ENCODE peak calls at places on chromosomes 3 and 15, in five cellular contexts. Y, V, S, Q and H are unnamed samples.

GRCh38 chr3:130480736-130481135 is 36.2 kb upstream of the COL6A6 start:
- DNase-seq in Y (peak), V (no peak), S (no peak), Q (peak), H (peak)

GRCh38 chr15:56929389-56929788 is 10.9 kb downstream of the TCF12 start:
- DNase-seq in Y (no peak), V (no peak), S (no peak), Q (peak), H (no peak)

GRCh38 chr15:58383876-58384275 is 47.9 kb upstream of the LIPC start:
- DNase-seq in Y (peak), V (no peak), S (no peak), Q (no peak), H (no peak)

GRCh38 chr15:93523490-93523889 is 434.5 kb upstream of the RGMA start:
- DNase-seq in Y (no peak), V (no peak), S (no peak), Q (no peak), H (no peak)

GRCh38 chr3:121995190-121996137 is 26.6 kb downstream of the ILDR1 start:
- DNase-seq in Y (peak), V (peak), S (peak), Q (peak), H (peak)

GRCh38 chr15:37095993-37096877 is 4.1 kb downstream of the MEIS2 start:
- DNase-seq in Y (no peak), V (no peak), S (no peak), Q (no peak), H (no peak)

GRCh38 chr15:62607643-62608042 is 434.9 kb upstream of the TPM1 start:
- DNase-seq in Y (no peak), V (no peak), S (no peak), Q (peak), H (no peak)

GRCh38 chr15:48996276-48996675 is 32.6 kb upstream of the SHC4 start:
- DNase-seq in Y (no peak), V (no peak), S (no peak), Q (peak), H (no peak)

GRCh38 chr15:93881310-93881709 is 350.1 kb upstream of the MCTP2 start:
- DNase-seq in Y (no peak), V (no peak), S (no peak), Q (no peak), H (no peak)

GRCh38 chr3:40753956-40754355 is 229.2 kb downstream of the ZNF621 start:
- DNase-seq in Y (no peak), V (no peak), S (no peak), Q (no peak), H (no peak)

GRCh38 chr15:77905301-77905920 is 172.1 kb downstream of the TBC1D2B start:
- DNase-seq in Y (no peak), V (no peak), S (no peak), Q (no peak), H (no peak)

GRCh38 chr3:156455839-156456238 is 99.1 kb downstream of the SSR3 start:
- DNase-seq in Y (peak), V (no peak), S (no peak), Q (no peak), H (peak)

GRCh38 chr3:25831578-25831977 is 41.7 kb downstream of the OXSM start:
- DNase-seq in Y (no peak), V (peak), S (no peak), Q (peak), H (peak)

GRCh38 chr3:8709801-8710524 is 23.6 kb upstream of the CAV3 start:
- DNase-seq in Y (no peak), V (no peak), S (no peak), Q (no peak), H (no peak)

GRCh38 chr15:69300129-69300588 is 1.4 kb downstream of the PAQR5 start:
- DNase-seq in Y (no peak), V (no peak), S (no peak), Q (no peak), H (no peak)

GRCh38 chr15:86327230-86327865 is 247.7 kb downstream of the AGBL1 start:
- DNase-seq in Y (no peak), V (no peak), S (no peak), Q (no peak), H (no peak)

GRCh38 chr3:33042668-33043067 is 54.3 kb downstream of the GLB1 start:
- DNase-seq in Y (no peak), V (no peak), S (no peak), Q (no peak), H (no peak)

GRCh38 chr3:10116138-10116460 is 624 bp downstream of the BRK1 start:
- DNase-seq in Y (no peak), V (no peak), S (no peak), Q (peak), H (no peak)

GRCh38 chr15:82681371-82681770 is 28.3 kb downstream of the AP3B2 start:
- DNase-seq in Y (no peak), V (no peak), S (no peak), Q (no peak), H (no peak)

GRCh38 chr3:43581343-43581742 is 40.5 kb downstream of the ANO10 start:
- DNase-seq in Y (no peak), V (no peak), S (peak), Q (no peak), H (no peak)

GRCh38 chr15:48650931-48651330 is 5.4 kb upstream of the FBN1 start:
- DNase-seq in Y (no peak), V (no peak), S (no peak), Q (no peak), H (no peak)

GRCh38 chr3:16243706-16244490 is 20.8 kb downstream of the DPH3 start:
- DNase-seq in Y (no peak), V (no peak), S (no peak), Q (peak), H (no peak)

GRCh38 chr3:170772135-170772534 is 97.9 kb downstream of the RPL22L1 start:
- DNase-seq in Y (no peak), V (no peak), S (no peak), Q (no peak), H (no peak)

GRCh38 chr3:1135194-1135593 is 42.4 kb downstream of the CNTN6 start:
- DNase-seq in Y (no peak), V (no peak), S (no peak), Q (no peak), H (no peak)

GRCh38 chr15:68157074-68157473 is 48.1 kb downstream of the CALML4 start:
- DNase-seq in Y (no peak), V (no peak), S (no peak), Q (no peak), H (no peak)

GRCh38 chr3:5205165-5205941 is 17.8 kb downstream of the EDEM1 start:
- DNase-seq in Y (no peak), V (no peak), S (no peak), Q (no peak), H (peak)

GRCh38 chr3:10495003-10495402 is 10.4 kb downstream of the ATP2B2 start:
- DNase-seq in Y (no peak), V (no peak), S (no peak), Q (peak), H (no peak)

GRCh38 chr3:144482876-144483275 is 511.3 kb downstream of the DIPK2A start:
- DNase-seq in Y (no peak), V (no peak), S (no peak), Q (no peak), H (peak)

GRCh38 chr3:132641837-132642538 is 17.6 kb downstream of the ACAD11 start:
- DNase-seq in Y (peak), V (peak), S (no peak), Q (peak), H (peak)

GRCh38 chr3:136973352-136973751 is 15.6 kb downstream of the IL20RB start:
- DNase-seq in Y (no peak), V (no peak), S (no peak), Q (no peak), H (no peak)

GRCh38 chr3:128492353-128493220 is at the start of gene GATA2:
- DNase-seq in Y (no peak), V (peak), S (no peak), Q (no peak), H (no peak)

GRCh38 chr15:66405605-66406004 is 18.9 kb downstream of the MAP2K1 start:
- DNase-seq in Y (peak), V (no peak), S (no peak), Q (no peak), H (no peak)

GRCh38 chr15:90344632-90345031 is 7.5 kb upstream of the ZNF774 start:
- DNase-seq in Y (no peak), V (no peak), S (no peak), Q (no peak), H (no peak)

GRCh38 chr3:59753805-59754204 is 704.0 kb upstream of the CFAP20DC start:
- DNase-seq in Y (no peak), V (no peak), S (no peak), Q (no peak), H (no peak)
- H3K4me3 ChIP-seq in Y (no peak), V (no peak), S (no peak), Q (no peak), H (no peak)

GRCh38 chr3:172043766-172044165 is 4.4 kb downstream of the FNDC3B start:
- DNase-seq in Y (no peak), V (no peak), S (no peak), Q (no peak), H (no peak)

GRCh38 chr3:172047567-172048115 is 8.3 kb downstream of the FNDC3B start:
- DNase-seq in Y (no peak), V (no peak), S (no peak), Q (no peak), H (no peak)

GRCh38 chr3:172046268-172046915 is 7.0 kb downstream of the FNDC3B start:
- DNase-seq in Y (no peak), V (no peak), S (no peak), Q (no peak), H (no peak)

GRCh38 chr3:172043233-172043632 is 3.9 kb downstream of the FNDC3B start:
- DNase-seq in Y (no peak), V (no peak), S (no peak), Q (no peak), H (no peak)

DNA sequence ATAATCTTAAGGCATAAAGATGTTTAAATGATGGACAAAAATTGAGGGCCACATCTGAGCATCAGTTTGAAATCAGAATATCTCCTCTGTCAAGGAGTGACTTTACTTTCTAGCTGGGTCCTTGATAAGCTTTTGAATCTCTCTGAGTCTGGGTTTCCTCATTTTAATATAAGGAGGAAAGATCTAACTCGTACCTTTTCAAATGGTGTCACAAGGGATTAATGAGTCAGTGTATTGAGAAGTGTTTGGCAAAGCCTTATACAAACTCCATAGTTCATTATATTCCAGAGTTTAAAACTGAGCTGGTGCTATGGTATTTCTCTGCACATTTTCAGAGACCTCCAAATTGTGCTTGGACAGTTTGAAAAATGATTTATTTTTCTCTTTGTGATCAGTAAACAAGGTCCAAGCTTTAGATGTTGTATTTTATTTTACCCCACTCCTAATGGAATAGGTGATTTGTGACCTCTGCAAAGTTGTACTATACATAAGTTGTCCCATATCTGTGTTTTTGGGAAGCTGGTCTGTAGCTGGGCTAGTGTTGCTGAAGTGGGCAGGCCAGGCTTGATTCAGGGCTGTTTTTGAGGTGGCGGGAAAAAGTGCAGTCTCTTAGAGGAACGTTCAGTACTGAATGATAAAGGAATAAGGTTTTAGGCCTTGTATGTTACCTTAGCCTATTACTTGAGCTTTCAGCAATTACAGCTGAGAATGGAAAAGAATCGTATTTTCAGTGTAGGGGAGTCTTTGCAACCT is 5.6 kb downstream of the FNDC3B start:
- DNase-seq in Y (no peak), V (no peak), S (no peak), Q (no peak), H (no peak)
- H3K4me3 ChIP-seq in Y (no peak), V (no peak), S (no peak), Q (no peak), H (no peak)

GRCh38 chr3:71662553-71662952 is 62.6 kb downstream of the EIF4E3 start:
- DNase-seq in Y (peak), V (no peak), S (no peak), Q (no peak), H (no peak)

GRCh38 chr3:71662056-71662455 is 63.1 kb downstream of the EIF4E3 start:
- DNase-seq in Y (no peak), V (no peak), S (no peak), Q (no peak), H (no peak)

GRCh38 chr3:71659758-71660666 is 65.2 kb downstream of the EIF4E3 start:
- DNase-seq in Y (peak), V (peak), S (no peak), Q (peak), H (no peak)

GRCh38 chr3:71652786-71653419 is 69.4 kb upstream of the FOXP1 start:
- DNase-seq in Y (peak), V (peak), S (peak), Q (peak), H (peak)

DNA sequence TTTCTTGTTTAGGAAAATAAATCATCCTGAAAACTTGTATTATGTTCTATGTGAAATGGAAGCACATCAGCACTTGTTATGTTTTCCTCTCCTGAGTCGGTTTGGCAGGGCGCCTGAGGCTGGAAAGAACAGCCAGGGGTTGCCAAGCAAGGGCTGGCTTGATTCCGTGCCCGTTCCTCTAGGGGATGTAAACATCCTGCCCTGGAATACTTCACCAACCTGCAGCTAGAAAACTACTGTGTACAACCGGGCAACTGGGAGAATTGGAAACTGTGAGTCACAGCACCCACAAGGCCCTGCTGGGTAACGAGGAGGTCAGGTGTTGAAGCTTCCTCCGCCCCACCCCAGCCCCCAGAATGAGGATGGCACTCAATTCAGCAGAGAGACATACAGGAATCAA is 67.1 kb downstream of the EIF4E3 start:
- DNase-seq in Y (no peak), V (no peak), S (no peak), Q (peak), H (no peak)
- H3K4me3 ChIP-seq in Y (no peak), V (no peak), S (no peak), Q (no peak), H (no peak)

DNA sequence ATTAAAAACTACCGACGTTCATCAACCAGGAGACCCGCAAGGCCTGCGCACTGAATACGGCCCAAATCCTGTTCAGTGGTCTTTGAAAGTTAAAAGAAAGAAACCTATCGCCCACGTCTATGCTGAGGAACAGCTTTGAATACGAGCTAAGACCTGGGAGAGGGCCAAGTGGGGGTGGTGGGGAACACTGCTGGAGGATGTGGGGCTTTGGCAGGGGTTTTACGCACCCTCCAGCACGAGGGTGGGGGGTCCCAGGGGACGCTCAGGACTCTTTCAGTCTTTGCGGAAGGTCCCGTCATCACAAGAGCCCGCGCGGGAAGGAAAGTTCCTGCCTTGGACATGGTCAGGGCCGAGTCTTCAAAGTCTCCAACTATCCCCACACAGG is 11.3 kb downstream of the SHOX2 start:
- DNase-seq in Y (no peak), V (no peak), S (no peak), Q (no peak), H (peak)
- H3K4me3 ChIP-seq in Y (no peak), V (no peak), S (no peak), Q (no peak), H (peak)

DNA sequence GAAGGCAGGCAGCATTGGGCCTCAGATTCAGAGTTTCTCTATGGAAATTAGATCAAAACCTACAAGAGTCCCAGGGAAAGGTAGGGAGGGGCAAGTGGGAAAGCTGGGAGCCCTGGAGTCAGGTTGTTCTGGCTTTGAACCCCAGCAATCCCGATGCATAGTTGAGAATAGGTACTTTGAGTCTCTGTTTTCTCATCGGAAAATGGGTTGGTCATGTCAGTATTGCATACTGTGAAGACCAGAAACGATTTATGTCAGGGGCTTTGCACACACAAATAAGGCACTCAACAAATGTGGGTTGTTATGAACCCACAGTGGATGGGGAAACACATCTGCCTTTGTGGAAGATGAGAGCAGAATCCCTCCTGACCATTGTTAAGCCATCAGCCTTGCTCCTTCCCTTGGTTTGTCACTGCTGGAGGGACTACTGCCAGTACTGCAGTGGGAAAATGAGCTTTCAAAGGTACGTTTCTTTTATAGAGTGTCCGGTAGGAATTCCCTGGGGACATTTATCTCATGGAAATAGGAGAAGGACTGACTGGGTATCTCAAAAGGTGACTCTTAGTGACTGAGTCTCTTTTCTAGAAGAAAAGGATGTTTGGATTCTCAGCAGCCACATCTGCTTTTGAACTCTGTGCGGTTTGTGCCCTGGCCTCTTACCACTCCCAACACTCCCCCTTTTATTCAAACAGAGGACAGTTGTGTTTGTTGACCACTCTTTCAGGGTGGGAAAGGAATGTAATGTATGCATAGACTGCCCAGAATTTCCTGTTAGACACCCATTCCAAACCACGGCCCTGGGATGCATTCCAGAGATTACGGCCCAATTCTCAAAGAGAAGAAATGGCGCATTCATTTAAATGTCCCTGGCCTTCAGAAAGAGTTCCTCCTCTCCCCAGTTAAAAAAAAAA is 54.6 kb upstream of the VILL start:
- DNase-seq in Y (no peak), V (no peak), S (peak), Q (peak), H (no peak)
- H3K4me3 ChIP-seq in Y (no peak), V (no peak), S (no peak), Q (no peak), H (no peak)